ENCODE peak calls at places on chromosomes 16 and 17, in eight cellular contexts. A, S, B, P, F, N, G and E are unnamed samples.

GRCh38 chr17:4719684-4720221 is 9.3 kb downstream of the ARRB2 start:
- DNase-seq in S (no peak), N (no peak), A (no peak), P (peak; percentile 47), B (peak; percentile 56), F (no peak), G (no peak), E (no peak)

GRCh38 chr16:2841606-2842339 is 11.7 kb downstream of the ZG16B start:
- DNase-seq in N (no peak), F (no peak), B (no peak), G (no peak), S (no peak), A (no peak), P (no peak), E (peak; percentile 49)

GRCh38 chr16:69397821-69398521 is 12.2 kb upstream of the TERF2 start:
- DNase-seq in A (no peak), F (peak; percentile 73), P (peak; percentile 67), S (no peak), N (no peak), B (peak; percentile 66), G (no peak), E (no peak)

GRCh38 chr17:68446626-68447041 is 10.7 kb downstream of the WIPI1 start:
- DNase-seq in N (no peak), F (no peak), P (no peak), A (no peak), G (no peak), B (no peak), S (no peak), E (no peak)

GRCh38 chr16:48445782-48446533 is 60.7 kb upstream of the SIAH1 start:
- DNase-seq in B (no peak), S (no peak), A (no peak), G (no peak), F (no peak), P (no peak), N (no peak), E (no peak)

GRCh38 chr17:29642171-29642611 is 19.5 kb upstream of the CORO6 start:
- DNase-seq in P (no peak), S (no peak), G (no peak), B (no peak), F (no peak), A (no peak), N (no peak), E (no peak)

GRCh38 chr17:70050192-70050591 is 24.8 kb upstream of the KCNJ16 start:
- DNase-seq in F (peak; percentile 21), G (no peak), A (no peak), S (no peak), N (no peak), B (no peak), P (no peak), E (no peak)

GRCh38 chr17:81700353-81701287 is 2.5 kb upstream of the MRPL12 start:
- DNase-seq in N (no peak), B (no peak), F (no peak), G (no peak), P (no peak), A (no peak), S (no peak), E (no peak)

GRCh38 chr16:74446866-74447265 is 25.6 kb upstream of the CLEC18B start:
- DNase-seq in P (no peak), A (no peak), N (no peak), B (no peak), S (no peak), F (no peak), G (no peak), E (no peak)

GRCh38 chr17:40545660-40546059 is 19.6 kb downstream of the CCR7 start:
- DNase-seq in G (no peak), S (peak; percentile 68), B (peak; percentile 2), P (no peak), A (no peak), F (no peak), N (no peak), E (no peak)

GRCh38 chr16:17371014-17371296 is 99.8 kb downstream of the XYLT1 start:
- DNase-seq in P (no peak), N (no peak), F (no peak), S (no peak), A (no peak), G (no peak), B (no peak), E (no peak)

GRCh38 chr17:15171433-15172047 is 93.6 kb downstream of the PMP22 start:
- DNase-seq in S (no peak), N (peak; percentile 78), F (peak; percentile 71), G (peak; percentile 81), P (peak; percentile 63), B (peak; percentile 71), A (peak; percentile 64), E (no peak)

GRCh38 chr17:42844271-42844670 is at the start of gene AOC2:
- DNase-seq in G (no peak), B (no peak), S (peak; percentile 17), P (no peak), F (peak; percentile 61), N (no peak), A (no peak), E (no peak)

GRCh38 chr16:8905795-8906591 is 23.8 kb downstream of the LITAFD start:
- DNase-seq in G (no peak), P (no peak), B (no peak), S (no peak), F (no peak), A (no peak), N (no peak), E (no peak)

GRCh38 chr17:79047923-79048825 is 24.2 kb downstream of the C1QTNF1 start:
- DNase-seq in G (no peak), B (no peak), F (no peak), P (no peak), S (no peak), N (no peak), A (no peak), E (no peak)

GRCh38 chr17:17782425-17783120 is 54.2 kb downstream of the SREBF1 start:
- DNase-seq in A (no peak), N (peak; percentile 44), B (peak; percentile 47), S (no peak), F (no peak), P (peak; percentile 41), G (no peak), E (no peak)

GRCh38 chr17:43695968-43696865 is 34.5 kb upstream of the MEOX1 start:
- DNase-seq in G (peak; percentile 67), S (peak; percentile 79), F (peak; percentile 81), N (no peak), P (peak; percentile 49), A (no peak), B (no peak), E (no peak)

GRCh38 chr17:6104956-6105355 is 34.8 kb downstream of the WSCD1 start:
- DNase-seq in G (no peak), F (no peak), S (no peak), A (no peak), P (no peak), B (no peak), N (no peak), E (no peak)

GRCh38 chr17:66860204-66860603 is 25.3 kb downstream of the CACNG5 start:
- DNase-seq in S (no peak), B (no peak), F (no peak), G (no peak), A (no peak), N (no peak), P (no peak), E (no peak)

GRCh38 chr17:66863820-66864219 is 28.9 kb downstream of the CACNG5 start:
- DNase-seq in S (no peak), P (no peak), G (no peak), A (no peak), B (no peak), F (no peak), N (no peak), E (no peak)

GRCh38 chr17:66865151-66865550 is 30.2 kb downstream of the CACNG5 start:
- DNase-seq in A (no peak), F (no peak), G (no peak), P (no peak), S (no peak), B (no peak), N (no peak), E (no peak)
- TF ChIP-seq CTCF in A (no peak), F (no peak), G (no peak), P (no peak), S (no peak), B (no peak), N (no peak), E (no peak)

GRCh38 chr16:65991149-65991701 is 375.3 kb upstream of the CDH5 start:
- DNase-seq in G (no peak), B (no peak), S (no peak), F (no peak), N (no peak), P (no peak), A (no peak), E (no peak)
- TF ChIP-seq CTCF in G (no peak), B (no peak), S (no peak), F (no peak), N (no peak), P (no peak), A (no peak), E (no peak)

GRCh38 chr17:32852811-32853210 is 24.1 kb downstream of the MYO1D start:
- DNase-seq in F (no peak), P (no peak), G (no peak), N (no peak), B (no peak), A (no peak), S (no peak), E (no peak)

GRCh38 chr17:32849879-32850278 is 27.0 kb downstream of the MYO1D start:
- DNase-seq in P (no peak), G (no peak), S (no peak), N (no peak), A (peak; percentile 42), F (no peak), B (no peak), E (no peak)

GRCh38 chr17:32855620-32856019 is 21.3 kb downstream of the MYO1D start:
- DNase-seq in F (no peak), G (no peak), P (no peak), N (no peak), S (no peak), B (no peak), A (no peak), E (no peak)

GRCh38 chr17:32854177-32854576 is 22.7 kb downstream of the MYO1D start:
- DNase-seq in B (no peak), F (no peak), G (no peak), N (no peak), S (no peak), A (no peak), P (no peak), E (no peak)

DNA sequence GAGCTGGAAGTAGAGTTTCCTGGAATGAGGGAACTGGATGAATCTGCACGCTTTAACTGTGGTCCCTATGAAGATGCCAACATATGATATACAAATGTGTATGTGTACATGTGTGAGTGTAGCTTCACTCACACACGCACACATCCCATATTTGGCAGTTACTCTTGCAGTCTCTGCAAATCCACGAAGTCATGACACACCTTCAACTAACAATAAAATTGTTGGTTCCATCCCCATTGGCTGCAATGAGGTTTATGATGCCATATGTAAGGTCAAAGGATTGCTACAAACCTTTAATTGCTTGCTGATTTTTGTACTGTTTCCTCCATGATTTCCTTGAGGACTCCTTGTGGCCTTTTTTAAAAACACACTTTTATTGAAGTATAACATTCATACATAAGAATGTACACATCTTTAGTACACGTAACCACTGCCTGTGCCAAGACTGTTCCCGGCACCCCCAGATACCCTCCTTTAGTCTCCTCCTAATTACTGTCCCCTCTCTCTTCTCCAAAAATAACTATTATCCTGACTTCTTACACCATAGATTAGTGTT is 22.0 kb downstream of the MYO1D start:
- DNase-seq in G (no peak), F (no peak), S (no peak), B (no peak), N (no peak), P (no peak), A (no peak), E (no peak)
- TF ChIP-seq CTCF in G (no peak), F (no peak), S (no peak), B (no peak), N (no peak), P (no peak), A (no peak), E (peak; percentile 27)

GRCh38 chr16:3945751-3946603 is 65.5 kb upstream of the CREBBP start:
- DNase-seq in G (no peak), P (peak; percentile 68), F (peak; percentile 99), A (peak; percentile 96), S (peak; percentile 71), B (no peak), N (no peak), E (no peak)
- TF ChIP-seq CTCF in G (no peak), P (no peak), F (no peak), A (no peak), S (no peak), B (no peak), N (no peak), E (no peak)